ENCODE peak calls at places on chromosomes 13 and 19, in five cellular contexts. J, Q, G, T and Z are unnamed samples.

GRCh38 chr19:48826606-48827020 is 9.7 kb downstream of the HSD17B14 start:
- DNase-seq in T (no peak), J (peak), Q (no peak), G (peak), Z (no peak)

GRCh38 chr19:5288347-5288739 is 52.3 kb downstream of the PTPRS start:
- DNase-seq in Q (no peak), J (no peak), G (no peak), T (no peak), Z (no peak)

GRCh38 chr13:93244141-93244917 is 17.7 kb downstream of the GPC6 start:
- DNase-seq in T (no peak), Q (no peak), J (no peak), G (no peak), Z (no peak)

GRCh38 chr19:13117176-13117771 is 734 bp upstream of the TRMT1 start:
- DNase-seq in Q (no peak), T (no peak), G (no peak), J (no peak), Z (no peak)

GRCh38 chr19:6126335-6126974 is 9.0 kb upstream of the ACSBG2 start:
- DNase-seq in Q (no peak), J (no peak), T (no peak), G (no peak), Z (no peak)

GRCh38 chr19:14089662-14090508 is 666 bp downstream of the SAMD1 start:
- DNase-seq in G (peak), T (no peak), J (peak), Q (no peak), Z (peak)

GRCh38 chr13:71754407-71754974 is 112.5 kb downstream of the DACH1 start:
- DNase-seq in Q (no peak), J (no peak), G (no peak), T (no peak), Z (no peak)

GRCh38 chr19:49691243-49692101 is 556 bp downstream of the CPT1C start:
- DNase-seq in Q (no peak), G (peak), T (no peak), J (peak), Z (peak)

GRCh38 chr19:28281676-28282075 is 931.3 kb downstream of the UQCRFS1 start:
- DNase-seq in T (no peak), J (no peak), G (no peak), Q (no peak), Z (no peak)

GRCh38 chr19:7658219-7658686 is 10.6 kb upstream of the RETN start:
- DNase-seq in T (no peak), J (no peak), G (no peak), Q (no peak), Z (no peak)

GRCh38 chr19:32404213-32404938 is 1.2 kb upstream of the DPY19L3 start:
- DNase-seq in T (no peak), G (peak), Q (no peak), J (peak), Z (no peak)

GRCh38 chr19:47104678-47105077 is 8.9 kb downstream of the ZC3H4 start:
- DNase-seq in T (no peak), J (no peak), G (no peak), Q (no peak), Z (no peak)

GRCh38 chr19:44792286-44792685 is 14.6 kb downstream of the CBLC start:
- DNase-seq in Q (no peak), T (no peak), J (no peak), G (no peak), Z (no peak)

GRCh38 chr13:27183561-27184147 is 12.0 kb upstream of the USP12 start:
- DNase-seq in T (no peak), Q (no peak), J (no peak), G (no peak), Z (no peak)

GRCh38 chr13:93687261-93687660 is 460.7 kb downstream of the GPC6 start:
- DNase-seq in Q (no peak), J (no peak), T (no peak), G (no peak), Z (no peak)

GRCh38 chr13:113995051-113995601 is 21.2 kb upstream of the C13orf46 start:
- DNase-seq in J (no peak), G (no peak), Q (no peak), T (no peak), Z (peak)

GRCh38 chr13:22789916-22790315 is 390.9 kb upstream of the SGCG start:
- DNase-seq in Q (no peak), T (no peak), G (no peak), J (no peak), Z (no peak)

GRCh38 chr13:51807041-51807440 is 3.1 kb upstream of the DHRS12 start:
- DNase-seq in T (no peak), J (no peak), Q (no peak), G (no peak), Z (no peak)

GRCh38 chr19:23071087-23071511 is 45.7 kb upstream of the ZNF730 start:
- DNase-seq in Q (no peak), G (peak), J (no peak), T (no peak), Z (no peak)

GRCh38 chr19:18436651-18437478 is 1.1 kb downstream of the ISYNA1 start:
- DNase-seq in T (no peak), Q (no peak), G (peak), J (peak), Z (peak)
- TF ChIP-seq CTCF in T (no peak), Q (no peak), G (no peak), J (no peak), Z (no peak)

GRCh38 chr13:66952507-66952906 is 277.6 kb downstream of the PCDH9 start:
- DNase-seq in Q (no peak), G (no peak), J (no peak), T (no peak), Z (no peak)
- TF ChIP-seq CTCF in Q (no peak), G (no peak), J (no peak), T (no peak), Z (no peak)

DNA sequence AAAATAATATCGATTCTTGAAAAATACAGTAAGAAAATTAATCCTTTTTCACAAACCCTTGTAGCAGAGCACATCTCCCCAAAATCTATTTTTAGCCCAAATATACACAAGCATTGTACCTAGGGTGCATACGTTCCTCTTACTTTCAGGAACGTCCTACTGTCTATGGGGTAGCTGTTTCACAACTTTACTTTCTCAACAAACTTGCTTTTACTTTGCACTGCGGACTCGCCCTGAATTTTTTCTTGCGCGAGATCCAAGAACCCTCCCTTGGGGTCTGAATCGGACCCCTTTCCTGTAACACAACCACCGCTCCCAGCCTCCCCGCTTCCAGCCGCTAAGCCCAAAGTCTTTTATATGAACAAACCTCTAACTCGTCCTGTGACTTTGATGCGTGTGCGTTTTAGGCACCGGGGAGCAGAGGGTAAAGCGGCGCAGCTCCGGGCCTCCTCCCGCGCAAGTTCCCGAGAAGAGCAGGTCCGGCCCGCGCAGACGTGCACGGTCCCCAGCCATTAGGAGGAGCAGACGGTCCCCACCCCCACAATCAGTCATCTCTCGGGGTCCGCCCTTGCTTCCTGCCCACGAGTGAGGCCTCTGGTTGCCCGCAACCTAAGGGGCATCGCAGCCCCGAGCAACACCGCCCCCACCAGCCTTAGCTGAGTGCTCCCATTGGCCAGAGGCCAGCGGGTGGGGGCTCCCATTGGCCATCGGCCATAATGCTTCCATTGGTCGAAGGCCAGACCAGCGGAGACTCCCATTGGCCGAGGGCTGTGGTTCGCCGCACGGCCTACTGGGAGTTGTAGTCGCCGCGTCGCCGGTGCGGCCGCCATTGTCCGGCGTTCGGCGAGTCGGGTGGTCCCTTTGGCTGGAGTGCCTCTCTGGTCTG is at the start of gene ZNF8:
- DNase-seq in J (peak), G (peak), Q (peak), T (peak), Z (peak)
- TF ChIP-seq CTCF in J (no peak), G (no peak), Q (no peak), T (peak), Z (no peak)

DNA sequence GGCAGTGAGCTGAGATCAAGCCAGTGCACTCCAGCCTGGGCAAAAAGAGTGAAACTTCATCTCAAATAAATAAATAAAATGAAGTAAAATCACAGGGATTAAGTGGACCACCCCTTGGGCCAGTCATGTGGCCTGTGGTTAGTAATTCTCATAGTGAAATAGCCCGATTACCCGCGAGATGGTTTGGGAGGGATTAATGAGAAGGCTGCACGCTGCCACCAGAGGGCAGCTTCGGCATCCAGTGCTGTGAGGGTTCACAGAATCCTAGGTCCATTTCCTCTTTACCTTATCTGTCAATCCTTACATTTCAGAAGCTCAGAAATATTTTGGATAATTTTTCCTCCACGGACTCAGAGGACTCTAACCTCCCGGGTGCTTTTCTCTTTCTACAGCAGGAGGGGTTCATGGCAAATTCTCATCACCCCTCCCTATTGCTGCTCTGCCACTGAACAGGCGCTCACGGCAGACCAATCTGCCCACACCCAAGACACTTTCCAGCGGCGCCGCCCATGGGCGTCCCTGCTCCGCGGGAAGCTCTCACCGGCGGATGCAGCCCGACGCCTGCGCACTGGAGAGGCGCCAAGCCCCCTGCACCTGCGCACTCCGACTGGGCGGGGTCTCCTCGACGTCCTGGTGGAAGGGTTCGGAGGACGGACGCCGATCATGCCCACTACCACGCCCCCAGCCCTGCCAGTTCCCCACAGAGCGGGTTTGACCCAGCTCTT is 11.0 kb downstream of the ZNF835 start:
- DNase-seq in G (peak), T (no peak), Q (no peak), J (no peak), Z (no peak)
- TF ChIP-seq CTCF in G (no peak), T (no peak), Q (no peak), J (no peak), Z (no peak)

GRCh38 chr19:17469371-17470203 is 737 bp upstream of the SLC27A1 start:
- DNase-seq in T (peak), J (peak), Q (peak), G (peak), Z (peak)

GRCh38 chr19:17467471-17468301 is 2.6 kb upstream of the SLC27A1 start:
- DNase-seq in T (no peak), Q (no peak), G (no peak), J (no peak), Z (no peak)

GRCh38 chr19:17469092-17469370 is 1.3 kb upstream of the SLC27A1 start:
- DNase-seq in G (no peak), Q (no peak), T (no peak), J (peak), Z (no peak)

GRCh38 chr19:17468302-17469091 is 1.8 kb upstream of the SLC27A1 start:
- DNase-seq in J (no peak), Q (no peak), T (peak), G (peak), Z (no peak)

DNA sequence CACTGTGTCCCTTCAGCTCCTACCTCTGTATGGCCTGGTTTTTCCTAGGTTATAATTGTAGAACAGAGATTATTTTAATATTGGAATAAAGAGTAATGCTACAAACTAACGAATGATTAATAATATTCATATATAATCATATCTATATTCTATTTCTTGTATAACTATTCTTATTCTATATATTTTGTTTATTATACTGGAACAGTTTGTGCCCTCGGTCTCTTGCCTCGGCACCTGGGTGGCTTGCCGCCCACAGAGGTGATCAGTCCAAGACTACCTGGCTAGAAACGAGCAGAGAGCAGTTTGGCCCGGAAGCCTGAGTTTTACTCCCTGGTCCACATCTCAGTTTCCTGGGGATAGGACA is 3.9 kb upstream of the SLC27A1 start:
- DNase-seq in T (no peak), J (no peak), Q (no peak), G (no peak), Z (no peak)
- TF ChIP-seq CTCF in T (no peak), J (no peak), Q (no peak), G (no peak), Z (no peak)

DNA sequence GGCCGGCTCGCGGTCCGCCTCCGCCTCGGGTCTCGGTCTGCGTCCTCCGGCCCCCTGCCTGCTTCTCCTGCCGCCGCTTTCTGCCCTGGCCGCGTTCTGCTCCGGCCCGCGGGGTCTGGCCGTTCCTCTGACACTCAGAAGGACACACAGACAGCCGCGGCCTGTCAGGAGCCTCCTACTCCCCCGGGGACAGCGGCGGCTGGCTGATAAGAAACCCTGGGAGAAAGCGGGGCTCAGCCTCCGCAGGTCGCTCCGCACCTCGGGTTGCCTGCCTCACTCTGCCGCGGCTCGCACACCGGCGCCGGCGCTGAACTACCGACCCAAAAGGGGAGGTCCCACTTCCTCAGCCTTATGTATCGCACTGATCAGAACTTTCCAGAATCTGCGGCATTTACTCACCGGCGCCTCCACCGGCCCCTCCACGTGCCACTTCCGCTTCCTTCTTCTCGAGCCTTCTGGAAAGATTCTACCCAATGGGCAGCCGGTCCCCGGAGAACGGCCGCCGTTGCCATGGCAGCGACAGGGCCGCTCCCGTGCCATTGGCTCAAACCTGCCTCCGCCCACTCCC is at the start of gene HSPH1:
- DNase-seq in G (peak), Q (peak), T (peak), J (peak), Z (peak)
- TF ChIP-seq CTCF in G (no peak), Q (no peak), T (no peak), J (no peak), Z (no peak)

GRCh38 chr19:42367929-42368328 is 22.2 kb downstream of the CNFN start:
- DNase-seq in J (no peak), Q (no peak), G (no peak), T (no peak), Z (no peak)
- TF ChIP-seq CTCF in J (no peak), Q (no peak), G (no peak), T (no peak), Z (no peak)

GRCh38 chr19:10567696-10568443 is 909 bp downstream of the CDKN2D start:
- DNase-seq in T (no peak), J (no peak), G (no peak), Q (no peak), Z (no peak)

GRCh38 chr19:10566658-10567410 is 1.0 kb upstream of the KRI1 start:
- DNase-seq in Q (no peak), J (no peak), G (peak), T (no peak), Z (no peak)

GRCh38 chr19:10565028-10565566 is 713 bp downstream of the KRI1 start:
- DNase-seq in G (peak), J (peak), T (no peak), Q (no peak), Z (peak)

GRCh38 chr19:10566408-10566657 is 523 bp upstream of the KRI1 start:
- DNase-seq in T (no peak), J (no peak), G (no peak), Q (no peak), Z (no peak)

GRCh38 chr19:10565567-10566407 is at the start of gene KRI1:
- DNase-seq in T (peak), J (peak), Q (peak), G (peak), Z (peak)
- TF ChIP-seq CTCF in T (peak), J (peak), Q (peak), G (peak), Z (peak)

DNA sequence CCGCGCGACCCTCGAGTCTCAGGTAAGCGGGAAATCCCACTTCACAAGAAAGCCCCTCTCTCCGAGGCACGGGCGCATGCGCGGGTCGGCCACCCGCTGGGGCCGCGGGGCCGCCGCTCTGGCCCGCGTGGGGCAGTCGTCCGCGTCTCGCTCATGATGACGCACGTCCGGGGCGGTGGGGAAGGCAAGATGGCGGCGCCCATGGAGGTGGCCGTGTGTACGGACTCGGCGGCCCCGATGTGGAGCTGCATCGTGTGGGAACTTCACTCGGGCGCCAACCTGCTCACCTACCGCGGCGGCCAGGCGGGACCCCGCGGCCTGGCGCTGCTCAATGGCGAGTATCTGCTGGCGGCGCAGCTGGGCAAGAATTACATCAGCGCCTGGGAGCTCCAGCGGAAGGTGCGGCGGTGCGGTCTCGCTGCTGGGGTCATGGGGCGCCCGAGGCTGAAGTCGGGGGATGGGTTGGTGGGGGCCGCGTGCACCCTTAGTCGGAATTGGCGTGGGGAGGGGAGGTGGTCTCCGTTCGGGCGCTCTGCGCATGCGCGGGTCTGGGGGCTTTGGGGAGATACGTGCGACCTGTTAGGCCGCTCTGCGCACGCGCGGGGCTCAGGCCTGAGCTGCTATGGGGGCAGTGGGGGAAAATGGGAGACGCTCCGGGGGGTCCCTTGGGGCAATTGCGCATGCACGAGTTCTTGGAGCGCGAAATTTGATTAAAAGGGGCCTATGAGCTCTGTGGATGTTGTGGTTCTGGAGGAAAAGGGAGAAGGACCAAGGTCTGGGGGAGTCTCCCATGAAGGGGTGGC is at the start of gene WDR18:
- DNase-seq in Q (peak), G (peak), J (peak), T (peak), Z (peak)
- TF ChIP-seq CTCF in Q (peak), G (peak), J (peak), T (peak), Z (peak)

DNA sequence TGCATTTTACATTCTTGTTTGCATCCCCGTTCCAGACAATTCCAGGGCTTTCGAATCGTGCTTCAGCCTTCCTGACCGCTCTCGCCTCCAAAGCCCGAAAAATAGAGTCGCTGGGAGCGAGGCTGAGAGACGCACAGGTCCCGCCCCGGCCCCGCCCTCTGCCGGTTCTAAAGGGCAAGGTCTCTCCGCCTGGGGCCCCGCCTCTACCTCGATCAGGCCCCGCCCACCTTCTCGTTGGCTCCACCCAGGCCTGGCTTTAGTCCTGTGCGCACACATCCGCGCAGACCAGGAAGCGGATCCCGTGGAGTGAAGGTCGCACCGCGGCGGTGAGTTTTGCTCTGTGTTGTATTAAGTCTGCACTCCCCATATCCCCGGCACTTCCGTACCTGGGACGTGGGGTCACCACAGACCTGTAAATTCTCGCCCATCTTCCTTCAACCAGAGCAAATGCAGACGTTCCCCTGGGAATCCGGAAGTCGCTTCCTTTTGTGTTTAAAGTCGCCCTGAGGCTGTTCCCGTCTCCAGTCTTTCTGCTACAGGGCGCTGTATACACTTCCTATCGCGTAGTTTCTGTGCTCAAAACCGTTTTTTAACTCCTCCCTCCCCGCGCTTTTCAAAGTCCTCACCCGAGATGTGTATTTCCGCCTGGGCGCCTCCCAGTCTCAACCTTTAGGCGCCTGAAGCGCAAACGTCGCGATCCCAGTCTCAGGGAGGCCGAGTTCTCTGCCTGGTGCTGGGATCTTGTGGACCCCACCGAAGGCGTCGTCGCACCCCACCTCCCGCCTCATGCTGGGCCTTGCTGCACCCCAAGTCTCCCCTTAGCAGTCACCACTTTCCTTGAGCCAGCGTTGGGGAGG is at the start of gene ZNF701:
- DNase-seq in T (peak), J (peak), G (peak), Q (peak), Z (peak)
- TF ChIP-seq CTCF in T (peak), J (peak), G (no peak), Q (peak), Z (peak)